ENCODE peak calls at places on chromosomes 3 and 15, in nine cellular contexts. Q is upper lobe of right lung, A is mammary epithelial cell, B is fibroblast of pulmonary artery, O is fibroblast of the aortic adventitia, G is epithelial cell of proximal tubule, X is activated B cell treated with CpG ODN at 0.5 μM for 24 hours, D is OCI-LY7, J is heart left ventricle. H is an unnamed sample.

GRCh38 chr15:57541805-57542504 is 49.7 kb upstream of the MYZAP start:
- DNase-seq in J (peak), G (no peak), D (peak), Q (no peak), O (peak), B (peak), X (no peak), A (peak), H (no peak)

GRCh38 chr3:149384911-149385321 is 7.5 kb upstream of the TM4SF1 start:
- DNase-seq in X (no peak), B (peak), J (no peak), G (peak), D (no peak), Q (no peak), O (peak), A (peak), H (no peak)

GRCh38 chr15:58420579-58421043 is 11.2 kb upstream of the LIPC start:
- DNase-seq in X (no peak), A (no peak), Q (no peak), G (no peak), O (no peak), B (no peak), J (no peak), D (no peak), H (no peak)

GRCh38 chr3:146421814-146422748 is 47.3 kb downstream of the PLSCR2 start:
- DNase-seq in D (no peak), A (peak), B (peak), Q (no peak), O (peak), X (no peak), G (peak), J (no peak), H (no peak)

GRCh38 chr15:81160312-81161214 is 26.5 kb downstream of the CFAP161 start:
- DNase-seq in Q (no peak), X (no peak), A (peak), O (peak), J (peak), G (no peak), B (peak), D (no peak), H (no peak)

GRCh38 chr3:114572364-114573062 is 278.7 kb downstream of the TIGIT start:
- DNase-seq in A (no peak), O (no peak), Q (no peak), B (no peak), D (no peak), J (no peak), G (no peak), X (no peak), H (no peak)

GRCh38 chr15:83290236-83290635 is 5.8 kb upstream of the BNC1 start:
- DNase-seq in A (no peak), X (no peak), G (no peak), J (no peak), Q (no peak), B (no peak), O (no peak), D (no peak), H (no peak)

GRCh38 chr3:168251371-168251770 is 155.6 kb upstream of the GOLIM4 start:
- DNase-seq in G (no peak), Q (no peak), D (peak), J (no peak), B (no peak), A (no peak), X (no peak), O (no peak), H (no peak)

GRCh38 chr3:124928333-124929202 is 6.0 kb downstream of the MUC13 start:
- DNase-seq in A (peak), D (peak), B (peak), Q (no peak), J (peak), X (no peak), O (peak), G (no peak), H (no peak)

GRCh38 chr3:167166594-167167253 is 213.4 kb downstream of the ZBBX start:
- DNase-seq in G (no peak), B (no peak), A (no peak), D (no peak), X (no peak), O (no peak), Q (no peak), J (no peak), H (no peak)

GRCh38 chr3:58217209-58217811 is 6.5 kb upstream of the DNASE1L3 start:
- DNase-seq in Q (peak), D (peak), X (peak), A (peak), B (peak), G (peak), O (peak), J (peak), H (no peak)

GRCh38 chr15:76840830-76841460 is 64.2 kb downstream of the SCAPER start:
- DNase-seq in A (peak), G (no peak), X (no peak), J (no peak), Q (no peak), B (peak), D (peak), O (peak), H (no peak)

GRCh38 chr3:176872771-176873209 is 324.5 kb downstream of the TBL1XR1 start:
- DNase-seq in J (no peak), A (peak), D (peak), Q (no peak), B (peak), X (peak), O (peak), G (peak), H (no peak)

GRCh38 chr15:53246996-53247395 is 456.9 kb upstream of the ONECUT1 start:
- DNase-seq in D (no peak), J (no peak), G (no peak), A (peak), X (no peak), Q (no peak), B (no peak), O (no peak), H (no peak)

GRCh38 chr3:62525276-62525675 is 151.9 kb upstream of the FEZF2 start:
- DNase-seq in Q (no peak), D (no peak), J (no peak), A (peak), G (no peak), X (no peak), O (peak), B (no peak), H (no peak)

GRCh38 chr3:133742351-133743091 is 3.7 kb upstream of the TF start:
- DNase-seq in D (no peak), X (no peak), A (peak), Q (no peak), O (peak), G (no peak), J (no peak), B (peak), H (no peak)

GRCh38 chr3:36679384-36680200 is 84.8 kb downstream of the DCLK3 start:
- DNase-seq in Q (no peak), B (peak), G (no peak), J (no peak), A (peak), X (no peak), D (no peak), O (peak), H (no peak)

GRCh38 chr3:118641608-118642007 is 393.0 kb downstream of the IGSF11 start:
- DNase-seq in B (no peak), D (peak), O (no peak), G (no peak), Q (no peak), J (no peak), A (no peak), X (no peak), H (no peak)

GRCh38 chr3:183378008-183378407 is 50.4 kb downstream of the MCF2L2 start:
- DNase-seq in A (no peak), B (no peak), D (no peak), X (no peak), J (no peak), Q (no peak), G (no peak), O (no peak), H (no peak)

GRCh38 chr3:67362686-67363085 is 291.7 kb downstream of the SUCLG2 start:
- DNase-seq in D (no peak), G (no peak), Q (no peak), X (no peak), O (no peak), B (peak), J (no peak), A (peak), H (no peak)

GRCh38 chr15:89416339-89417183 is 79.8 kb downstream of the RHCG start:
- DNase-seq in J (no peak), G (no peak), Q (peak), A (peak), X (peak), D (peak), O (peak), B (peak), H (peak)

GRCh38 chr15:75198560-75199346 is 2.9 kb upstream of the C15orf39 start:
- DNase-seq in X (no peak), O (peak), G (no peak), J (no peak), D (peak), Q (no peak), B (peak), A (peak), H (no peak)

GRCh38 chr15:40333922-40334492 is 6.7 kb downstream of the CCDC9B start:
- DNase-seq in Q (peak), G (no peak), J (peak), X (no peak), D (peak), A (no peak), B (peak), O (peak), H (no peak)

GRCh38 chr3:127383656-127384179 is 95.9 kb upstream of the PRR20G start:
- DNase-seq in B (no peak), O (no peak), A (no peak), Q (peak), J (no peak), D (no peak), X (no peak), G (no peak), H (no peak)

DNA sequence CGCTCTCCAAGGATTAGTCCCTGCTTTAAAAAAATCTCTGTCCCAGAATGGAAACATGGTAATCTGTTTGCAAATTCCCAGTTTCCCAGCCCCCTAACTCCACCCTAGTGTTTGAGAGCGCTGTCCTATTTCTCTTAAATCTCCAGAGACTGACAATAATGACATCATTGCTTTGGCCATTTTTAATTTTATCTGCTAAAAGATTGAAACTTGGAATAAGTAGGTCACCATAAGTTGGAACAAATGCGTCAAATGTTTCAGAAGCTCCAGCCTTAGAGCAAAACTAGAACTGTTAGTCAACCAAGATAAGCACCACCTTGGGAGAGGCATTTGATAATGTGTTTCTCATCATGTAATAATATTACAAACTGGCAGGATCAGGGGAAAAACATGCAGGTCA is 25.7 kb upstream of the MB21D2 start:
- DNase-seq in B (peak), O (peak), J (no peak), A (no peak), D (no peak), G (no peak), X (no peak), Q (no peak), H (no peak)
- TF ChIP-seq CTCF in B (no peak), O (no peak), J (no peak), A (no peak), D (no peak), G (no peak), X (no peak), Q (no peak), H (no peak)

GRCh38 chr15:85334241-85334640 is 46.2 kb upstream of the AKAP13 start:
- DNase-seq in B (no peak), A (no peak), J (no peak), X (no peak), O (no peak), G (no peak), D (no peak), Q (no peak), H (no peak)

GRCh38 chr15:85330941-85331588 is 49.3 kb upstream of the AKAP13 start:
- DNase-seq in Q (peak), D (peak), B (peak), A (peak), G (peak), O (peak), X (peak), J (peak), H (peak)

GRCh38 chr15:85333132-85333831 is 47.1 kb upstream of the AKAP13 start:
- DNase-seq in D (no peak), B (peak), G (no peak), O (peak), Q (no peak), A (no peak), J (no peak), X (no peak), H (no peak)

GRCh38 chr15:85329561-85330421 is 50.6 kb upstream of the AKAP13 start:
- DNase-seq in A (no peak), B (peak), X (peak), Q (no peak), D (peak), O (peak), G (no peak), J (no peak), H (no peak)

GRCh38 chr15:85331666-85332261 is 48.6 kb upstream of the AKAP13 start:
- DNase-seq in A (no peak), O (no peak), D (peak), X (no peak), G (no peak), J (no peak), B (no peak), Q (no peak), H (no peak)
- TF ChIP-seq CTCF in A (no peak), O (no peak), D (no peak), X (no peak), G (no peak), J (no peak), B (no peak), Q (no peak), H (no peak)

GRCh38 chr15:72341361-72341760 is 21.4 kb upstream of the CELF6 start:
- DNase-seq in X (no peak), D (no peak), A (no peak), J (no peak), O (no peak), B (peak), Q (no peak), G (no peak), H (no peak)
- TF ChIP-seq CTCF in X (no peak), D (peak), A (peak), J (no peak), O (no peak), B (peak), Q (no peak), G (peak), H (peak)

DNA sequence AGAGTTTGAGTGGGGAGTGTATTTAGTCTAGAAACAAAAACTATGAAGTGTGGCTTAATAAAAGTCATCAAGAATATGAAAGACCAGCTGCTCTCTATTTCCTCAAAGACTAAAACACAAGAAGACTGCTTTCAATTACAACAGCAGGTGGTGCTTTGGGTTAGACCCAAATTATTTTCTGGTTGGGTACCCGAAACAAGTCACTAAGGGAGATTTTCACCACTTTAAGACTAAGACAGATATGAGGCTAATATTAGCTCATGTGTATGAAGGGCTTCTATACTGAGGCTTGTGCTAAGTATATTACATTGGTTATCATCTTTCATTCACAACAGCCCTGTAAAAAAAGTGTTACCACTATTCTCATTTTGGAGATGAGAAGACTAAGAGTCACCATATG is 43.1 kb downstream of the COL8A1 start:
- DNase-seq in B (no peak), J (no peak), O (no peak), G (no peak), D (no peak), A (no peak), Q (no peak), X (no peak), H (no peak)
- TF ChIP-seq CTCF in B (no peak), J (no peak), O (no peak), G (no peak), D (no peak), A (no peak), Q (no peak), X (no peak), H (no peak)

GRCh38 chr3:8709287-8709686 is 24.3 kb upstream of the CAV3 start:
- DNase-seq in X (no peak), G (no peak), A (no peak), D (no peak), Q (no peak), J (no peak), B (no peak), O (no peak), H (no peak)

GRCh38 chr3:8712045-8712870 is 21.3 kb upstream of the CAV3 start:
- DNase-seq in A (peak), G (peak), D (no peak), B (no peak), X (no peak), O (peak), Q (no peak), J (no peak), H (no peak)

GRCh38 chr3:8709801-8710524 is 23.6 kb upstream of the CAV3 start:
- DNase-seq in J (no peak), B (no peak), O (no peak), G (no peak), X (no peak), Q (no peak), A (no peak), D (no peak), H (no peak)

GRCh38 chr3:8712871-8713360 is 20.7 kb upstream of the CAV3 start:
- DNase-seq in D (no peak), Q (no peak), J (no peak), B (no peak), O (no peak), A (no peak), G (no peak), X (no peak), H (no peak)

DNA sequence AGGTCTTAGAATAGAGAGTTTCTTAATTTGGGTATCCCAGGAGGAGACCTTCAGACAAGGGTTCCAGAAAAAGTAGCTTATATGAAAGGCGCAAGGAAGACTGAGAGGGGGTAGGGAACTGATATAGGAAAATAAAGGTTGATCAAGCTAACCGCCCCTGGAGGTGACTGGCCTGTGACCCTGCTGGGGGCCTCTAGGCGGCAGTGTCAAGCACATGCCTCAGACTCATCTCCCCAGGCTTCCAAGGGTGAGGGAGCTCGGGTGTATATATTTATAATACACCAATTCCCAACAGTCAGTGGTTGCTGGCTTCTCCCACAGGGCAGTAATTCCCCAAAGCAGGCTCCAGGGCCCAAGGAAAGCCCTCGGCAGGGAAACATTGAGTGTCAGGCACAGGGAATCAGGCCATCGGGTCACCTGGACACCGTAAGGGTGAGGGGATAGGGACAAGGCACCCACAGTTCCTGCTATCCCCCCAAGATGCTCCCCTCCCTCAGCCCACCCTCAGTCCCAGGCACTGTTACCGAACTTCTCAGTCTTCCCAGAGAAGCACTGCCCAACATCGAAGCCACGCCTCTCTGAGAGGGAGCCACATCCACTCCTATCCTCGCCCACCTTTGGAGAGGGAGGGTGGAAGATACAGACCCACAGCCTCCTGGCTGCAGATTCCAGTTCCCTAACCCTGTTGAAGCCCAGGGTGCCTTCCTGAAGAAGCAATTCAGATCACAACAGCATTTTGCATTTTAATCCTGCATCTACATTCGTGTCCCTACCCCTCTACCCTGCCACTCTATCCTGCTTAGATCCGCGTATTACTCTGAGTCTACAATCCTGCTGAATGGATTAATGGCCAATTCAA is 19.5 kb upstream of the CAV3 start:
- DNase-seq in J (no peak), G (no peak), O (no peak), Q (no peak), D (peak), A (no peak), X (no peak), B (peak), H (no peak)
- TF ChIP-seq CTCF in J (peak), G (peak), O (peak), Q (no peak), D (peak), A (peak), X (no peak), B (peak), H (peak)

GRCh38 chr15:26974120-26974780 is 3.3 kb downstream of the GABRG3 start:
- DNase-seq in G (peak), D (peak), B (peak), Q (no peak), X (no peak), J (no peak), A (no peak), O (peak), H (no peak)
- TF ChIP-seq CTCF in G (peak), D (peak), B (peak), Q (no peak), X (no peak), J (peak), A (peak), O (peak), H (peak)

H was measured in type B pancreatic cell.